ENCODE peak calls at places on chromosome 18, in ten cellular contexts. Q is heart left ventricle; I is MV-4-11; X is iris pigment epithelial cell; N is dorsolateral prefrontal cortex; L is HEK293T; C is activated CD4-positive, CD25-positive, alpha-beta regulatory T cell treated with anti-CD3 and anti-CD28 coated beads, Interleukin-2, amount 50 U/mL, for 72 hours; E is mucosa of descending colon; A is NCI-H2081; F is cardiac muscle cell. B is an unnamed sample.

GRCh38 chr18:75140296-75140695 is 68.6 kb downstream of the PTGR3 start:
- DNase-seq in E (no peak), F (no peak), I (no peak), X (no peak), N (no peak), A (no peak), C (no peak), L (no peak), Q (no peak), B (no peak)

GRCh38 chr18:62992877-62993365 is 277.6 kb downstream of the PHLPP1 start:
- DNase-seq in N (no peak), Q (no peak), F (no peak), L (no peak), I (no peak), E (no peak), C (no peak), X (no peak), A (no peak), B (no peak)

GRCh38 chr18:9838144-9838877 is 47.5 kb upstream of the TXNDC2 start:
- DNase-seq in I (no peak), A (peak), E (no peak), F (peak), L (no peak), N (no peak), C (no peak), Q (no peak), X (peak), B (no peak)

GRCh38 chr18:48923746-48924580 is 26.8 kb downstream of the SMAD7 start:
- DNase-seq in F (no peak), E (no peak), I (peak), X (peak), L (no peak), N (no peak), C (no peak), Q (no peak), A (no peak), B (no peak)

GRCh38 chr18:457533-457932 is 43.0 kb downstream of the COLEC12 start:
- DNase-seq in Q (no peak), F (no peak), X (peak), C (no peak), A (no peak), L (no peak), I (peak), N (no peak), E (no peak), B (no peak)

GRCh38 chr18:8801263-8801901 is 96.0 kb downstream of the MTCL1 start:
- DNase-seq in E (no peak), N (no peak), Q (no peak), X (peak), F (peak), A (no peak), C (no peak), I (no peak), L (no peak), B (no peak)

GRCh38 chr18:71221405-71221804 is 932.6 kb downstream of the SOCS6 start:
- DNase-seq in A (no peak), L (no peak), N (peak), C (no peak), F (no peak), I (no peak), Q (no peak), X (no peak), E (no peak), B (no peak)

GRCh38 chr18:35142270-35142605 is 98.6 kb upstream of the ZNF397 start:
- DNase-seq in I (no peak), N (no peak), A (no peak), C (no peak), X (no peak), L (no peak), F (no peak), E (no peak), Q (no peak), B (no peak)

GRCh38 chr18:7383336-7383980 is 152.6 kb downstream of the LRRC30 start:
- DNase-seq in Q (no peak), N (no peak), E (no peak), X (no peak), I (no peak), C (no peak), L (no peak), A (no peak), F (no peak), B (no peak)

GRCh38 chr18:44927127-44927849 is 246.6 kb downstream of the SETBP1 start:
- DNase-seq in F (no peak), Q (no peak), C (no peak), I (no peak), L (no peak), A (no peak), N (no peak), E (no peak), X (no peak), B (no peak)

GRCh38 chr18:40041951-40042350 is 1913.1 kb upstream of the PIK3C3 start:
- DNase-seq in F (no peak), Q (no peak), N (no peak), I (no peak), X (no peak), E (no peak), A (no peak), C (no peak), L (no peak), B (no peak)

GRCh38 chr18:62720766-62721613 is 5.6 kb downstream of the PHLPP1 start:
- DNase-seq in L (no peak), X (no peak), N (no peak), E (no peak), Q (no peak), A (peak), F (no peak), C (no peak), I (no peak), B (no peak)

GRCh38 chr18:8426401-8426800 is 182.8 kb upstream of the RAB12 start:
- DNase-seq in A (no peak), C (no peak), F (peak), I (no peak), L (peak), Q (no peak), X (no peak), E (peak), N (no peak), B (peak)

GRCh38 chr18:55685638-55686037 is 97.6 kb upstream of the TCF4 start:
- DNase-seq in L (no peak), N (no peak), X (no peak), A (no peak), F (no peak), Q (no peak), I (no peak), E (no peak), C (no peak), B (no peak)

GRCh38 chr18:54086863-54087262 is 137.6 kb downstream of the MBD2 start:
- DNase-seq in L (no peak), A (no peak), C (no peak), I (peak), N (no peak), F (no peak), E (no peak), Q (no peak), X (no peak), B (no peak)

GRCh38 chr18:79615091-79615490 is 64.5 kb upstream of the CTDP1 start:
- DNase-seq in E (no peak), A (no peak), C (peak), L (no peak), Q (no peak), F (no peak), N (no peak), X (no peak), I (no peak), B (no peak)

GRCh38 chr18:33581816-33582215 is 3.8 kb downstream of the ASXL3 start:
- DNase-seq in L (no peak), I (no peak), E (no peak), F (peak), N (peak), Q (no peak), A (peak), X (no peak), C (no peak), B (no peak)

GRCh38 chr18:11004951-11005350 is 144.4 kb downstream of the PIEZO2 start:
- DNase-seq in Q (no peak), L (no peak), C (no peak), E (no peak), F (no peak), A (no peak), I (no peak), X (no peak), N (no peak), B (no peak)

GRCh38 chr18:50590625-50591024 is 30.7 kb downstream of the MAPK4 start:
- DNase-seq in I (no peak), L (no peak), F (no peak), E (no peak), Q (no peak), X (no peak), N (no peak), A (peak), C (no peak), B (no peak)

GRCh38 chr18:12593861-12594260 is 64.0 kb downstream of the SPIRE1 start:
- DNase-seq in A (no peak), Q (no peak), X (no peak), L (no peak), N (no peak), E (no peak), C (no peak), F (no peak), I (no peak), B (no peak)

GRCh38 chr18:4200399-4200798 is 254.7 kb downstream of the DLGAP1 start:
- DNase-seq in I (no peak), L (no peak), F (no peak), C (no peak), N (no peak), A (no peak), X (no peak), Q (no peak), E (no peak), B (no peak)

B was measured in erythroblast.